ENCODE peak calls at places on chromosomes 4 and X, in ten cellular contexts. One of them, this sample, is unnamed.

GRCh38 chr4:3648731-3649130 is 116.5 kb upstream of the LRPAP1 start:
- DNase-seq in activated T-cell treated with anti-CD3 and anti-CD28 coated beads for 48 hours: no peak
- DNase-seq in HTR-8/SVneo: no peak
- DNase-seq in GM23248: no peak
- DNase-seq in nucleus accumbens: no peak
- DNase-seq in kidney: no peak
- DNase-seq in C1 segment of cervical spinal cord: no peak
- DNase-seq in brain microvascular endothelial cell: no peak
- DNase-seq in mesendoderm: no peak
- DNase-seq in NCI-H2081: no peak
- DNase-seq in this sample: no peak

GRCh38 chr4:8428288-8429097 is 12.0 kb downstream of the ACOX3 start:
- DNase-seq in activated T-cell treated with anti-CD3 and anti-CD28 coated beads for 48 hours: peak
- DNase-seq in HTR-8/SVneo: peak
- DNase-seq in GM23248: peak
- DNase-seq in nucleus accumbens: peak
- DNase-seq in kidney: peak
- DNase-seq in C1 segment of cervical spinal cord: no peak
- DNase-seq in brain microvascular endothelial cell: peak
- DNase-seq in mesendoderm: peak
- DNase-seq in NCI-H2081: peak
- DNase-seq in this sample: peak

GRCh38 chr4:8922481-8922880 is 50.8 kb upstream of the HMX1 start:
- DNase-seq in activated T-cell treated with anti-CD3 and anti-CD28 coated beads for 48 hours: no peak
- DNase-seq in HTR-8/SVneo: no peak
- DNase-seq in GM23248: no peak
- DNase-seq in nucleus accumbens: no peak
- DNase-seq in kidney: no peak
- DNase-seq in C1 segment of cervical spinal cord: no peak
- DNase-seq in brain microvascular endothelial cell: no peak
- DNase-seq in mesendoderm: no peak
- DNase-seq in NCI-H2081: no peak
- DNase-seq in this sample: no peak

GRCh38 chr4:7506119-7506518 is 71.4 kb upstream of the PSAPL1 start:
- DNase-seq in activated T-cell treated with anti-CD3 and anti-CD28 coated beads for 48 hours: no peak
- DNase-seq in HTR-8/SVneo: no peak
- DNase-seq in GM23248: no peak
- DNase-seq in nucleus accumbens: no peak
- DNase-seq in kidney: no peak
- DNase-seq in C1 segment of cervical spinal cord: no peak
- DNase-seq in brain microvascular endothelial cell: no peak
- DNase-seq in mesendoderm: no peak
- DNase-seq in NCI-H2081: peak
- DNase-seq in this sample: no peak

GRCh38 chr4:81594495-81595169 is 122.9 kb upstream of the RASGEF1B start:
- DNase-seq in activated T-cell treated with anti-CD3 and anti-CD28 coated beads for 48 hours: no peak
- DNase-seq in HTR-8/SVneo: no peak
- DNase-seq in GM23248: no peak
- DNase-seq in nucleus accumbens: no peak
- DNase-seq in kidney: no peak
- DNase-seq in C1 segment of cervical spinal cord: no peak
- DNase-seq in brain microvascular endothelial cell: no peak
- DNase-seq in mesendoderm: no peak
- DNase-seq in NCI-H2081: no peak
- DNase-seq in this sample: no peak

GRCh38 chrX:69313622-69314290 is 148.5 kb upstream of the PJA1 start:
- DNase-seq in activated T-cell treated with anti-CD3 and anti-CD28 coated beads for 48 hours: no peak
- DNase-seq in HTR-8/SVneo: no peak
- DNase-seq in GM23248: no peak
- DNase-seq in nucleus accumbens: no peak
- DNase-seq in kidney: no peak
- DNase-seq in C1 segment of cervical spinal cord: no peak
- DNase-seq in brain microvascular endothelial cell: no peak
- DNase-seq in mesendoderm: no peak
- DNase-seq in NCI-H2081: no peak
- DNase-seq in this sample: no peak

GRCh38 chr4:145525291-145525740 is 43.7 kb downstream of the SMAD1 start:
- DNase-seq in activated T-cell treated with anti-CD3 and anti-CD28 coated beads for 48 hours: no peak
- DNase-seq in HTR-8/SVneo: no peak
- DNase-seq in GM23248: peak
- DNase-seq in nucleus accumbens: no peak
- DNase-seq in kidney: no peak
- DNase-seq in C1 segment of cervical spinal cord: no peak
- DNase-seq in brain microvascular endothelial cell: no peak
- DNase-seq in mesendoderm: peak
- DNase-seq in NCI-H2081: no peak
- DNase-seq in this sample: peak

GRCh38 chr4:13920111-13920875 is 292.8 kb upstream of the BOD1L1 start:
- DNase-seq in activated T-cell treated with anti-CD3 and anti-CD28 coated beads for 48 hours: no peak
- DNase-seq in HTR-8/SVneo: no peak
- DNase-seq in GM23248: peak
- DNase-seq in nucleus accumbens: peak
- DNase-seq in kidney: no peak
- DNase-seq in C1 segment of cervical spinal cord: no peak
- DNase-seq in brain microvascular endothelial cell: no peak
- DNase-seq in mesendoderm: no peak
- DNase-seq in NCI-H2081: no peak
- DNase-seq in this sample: no peak

GRCh38 chrX:29478336-29479069 is 736.9 kb upstream of the MAGEB2 start:
- DNase-seq in activated T-cell treated with anti-CD3 and anti-CD28 coated beads for 48 hours: no peak
- DNase-seq in HTR-8/SVneo: peak
- DNase-seq in GM23248: peak
- DNase-seq in nucleus accumbens: no peak
- DNase-seq in kidney: no peak
- DNase-seq in C1 segment of cervical spinal cord: no peak
- DNase-seq in brain microvascular endothelial cell: peak
- DNase-seq in mesendoderm: peak
- DNase-seq in NCI-H2081: peak
- DNase-seq in this sample: peak

GRCh38 chr4:74433541-74434172 is 11.3 kb upstream of the AREG start:
- DNase-seq in activated T-cell treated with anti-CD3 and anti-CD28 coated beads for 48 hours: no peak
- DNase-seq in HTR-8/SVneo: no peak
- DNase-seq in GM23248: no peak
- DNase-seq in nucleus accumbens: no peak
- DNase-seq in kidney: no peak
- DNase-seq in C1 segment of cervical spinal cord: no peak
- DNase-seq in brain microvascular endothelial cell: no peak
- DNase-seq in mesendoderm: no peak
- DNase-seq in NCI-H2081: no peak
- DNase-seq in this sample: no peak

GRCh38 chr4:169663894-169664293 is 43.5 kb downstream of the CLCN3 start:
- DNase-seq in activated T-cell treated with anti-CD3 and anti-CD28 coated beads for 48 hours: no peak
- DNase-seq in HTR-8/SVneo: no peak
- DNase-seq in GM23248: no peak
- DNase-seq in nucleus accumbens: no peak
- DNase-seq in kidney: no peak
- DNase-seq in C1 segment of cervical spinal cord: no peak
- DNase-seq in brain microvascular endothelial cell: peak
- DNase-seq in mesendoderm: no peak
- DNase-seq in NCI-H2081: no peak
- DNase-seq in this sample: no peak

GRCh38 chr4:141350122-141350904 is 129.6 kb downstream of the ZNF330 start:
- DNase-seq in activated T-cell treated with anti-CD3 and anti-CD28 coated beads for 48 hours: no peak
- DNase-seq in HTR-8/SVneo: peak
- DNase-seq in GM23248: peak
- DNase-seq in nucleus accumbens: no peak
- DNase-seq in kidney: peak
- DNase-seq in C1 segment of cervical spinal cord: no peak
- DNase-seq in brain microvascular endothelial cell: peak
- DNase-seq in mesendoderm: peak
- DNase-seq in NCI-H2081: peak
- DNase-seq in this sample: no peak

GRCh38 chr4:154618708-154619315 is 6.4 kb upstream of the FGG start:
- DNase-seq in activated T-cell treated with anti-CD3 and anti-CD28 coated beads for 48 hours: peak
- DNase-seq in HTR-8/SVneo: peak
- DNase-seq in GM23248: peak
- DNase-seq in nucleus accumbens: peak
- DNase-seq in kidney: no peak
- DNase-seq in C1 segment of cervical spinal cord: no peak
- DNase-seq in brain microvascular endothelial cell: peak
- DNase-seq in mesendoderm: peak
- DNase-seq in NCI-H2081: peak
- DNase-seq in this sample: peak

GRCh38 chr4:129064717-129065116 is 28.6 kb downstream of the SCLT1 start:
- DNase-seq in activated T-cell treated with anti-CD3 and anti-CD28 coated beads for 48 hours: no peak
- DNase-seq in HTR-8/SVneo: peak
- DNase-seq in GM23248: peak
- DNase-seq in nucleus accumbens: no peak
- DNase-seq in kidney: no peak
- DNase-seq in C1 segment of cervical spinal cord: no peak
- DNase-seq in brain microvascular endothelial cell: peak
- DNase-seq in mesendoderm: no peak
- DNase-seq in NCI-H2081: no peak
- DNase-seq in this sample: no peak

GRCh38 chrX:19659929-19660328 is 144.6 kb upstream of the MAP3K15 start:
- DNase-seq in activated T-cell treated with anti-CD3 and anti-CD28 coated beads for 48 hours: no peak
- DNase-seq in HTR-8/SVneo: no peak
- DNase-seq in GM23248: no peak
- DNase-seq in nucleus accumbens: no peak
- DNase-seq in kidney: no peak
- DNase-seq in C1 segment of cervical spinal cord: no peak
- DNase-seq in brain microvascular endothelial cell: no peak
- DNase-seq in mesendoderm: no peak
- DNase-seq in NCI-H2081: no peak
- DNase-seq in this sample: no peak

GRCh38 chr4:27123050-27123768 is 262.6 kb downstream of the STIM2 start:
- DNase-seq in activated T-cell treated with anti-CD3 and anti-CD28 coated beads for 48 hours: no peak
- DNase-seq in HTR-8/SVneo: no peak
- DNase-seq in GM23248: no peak
- DNase-seq in nucleus accumbens: no peak
- DNase-seq in kidney: no peak
- DNase-seq in C1 segment of cervical spinal cord: no peak
- DNase-seq in brain microvascular endothelial cell: no peak
- DNase-seq in mesendoderm: peak
- DNase-seq in NCI-H2081: no peak
- DNase-seq in this sample: no peak

GRCh38 chrX:114581528-114582263 is 2.2 kb upstream of the HTR2C start:
- DNase-seq in activated T-cell treated with anti-CD3 and anti-CD28 coated beads for 48 hours: no peak
- DNase-seq in HTR-8/SVneo: no peak
- DNase-seq in GM23248: peak
- DNase-seq in nucleus accumbens: no peak
- DNase-seq in kidney: no peak
- DNase-seq in C1 segment of cervical spinal cord: no peak
- DNase-seq in brain microvascular endothelial cell: no peak
- DNase-seq in mesendoderm: peak
- DNase-seq in NCI-H2081: no peak
- DNase-seq in this sample: no peak

GRCh38 chrX:29940750-29941149 is 274.6 kb upstream of the MAGEB2 start:
- DNase-seq in activated T-cell treated with anti-CD3 and anti-CD28 coated beads for 48 hours: no peak
- DNase-seq in HTR-8/SVneo: no peak
- DNase-seq in GM23248: no peak
- DNase-seq in nucleus accumbens: no peak
- DNase-seq in kidney: no peak
- DNase-seq in C1 segment of cervical spinal cord: no peak
- DNase-seq in brain microvascular endothelial cell: no peak
- DNase-seq in mesendoderm: peak
- DNase-seq in NCI-H2081: no peak
- DNase-seq in this sample: no peak